ENCODE peak calls at places on chromosomes 5 and 9, in four cellular contexts. R, D, O and G are unnamed samples.
A peak's percentile ranks its signal among the peaks of the same experiment; 100 is the strongest.

GRCh38 chr9:136255896-136256890 is 10.6 kb upstream of the QSOX2 start:
- DNase-seq in D (no peak), O (no peak), R (no peak), G (peak; percentile 64)

GRCh38 chr9:20041717-20042116 is 252.9 kb upstream of the SLC24A2 start:
- DNase-seq in R (no peak), O (no peak), D (no peak), G (no peak)

GRCh38 chr5:42250-42649 is 49.7 kb upstream of the PLEKHG4B start:
- DNase-seq in O (no peak), R (no peak), D (no peak), G (no peak)

GRCh38 chr5:133846478-133847226 is 121.8 kb downstream of the C5orf15 start:
- DNase-seq in R (no peak), O (no peak), D (no peak), G (no peak)

GRCh38 chr5:61732376-61732775 is 400.3 kb downstream of the ZSWIM6 start:
- DNase-seq in R (peak; percentile 54), O (no peak), D (no peak), G (peak; percentile 60)

GRCh38 chr5:62266573-62266972 is 39.4 kb upstream of the KIF2A start:
- DNase-seq in D (no peak), R (no peak), O (no peak), G (no peak)

GRCh38 chr5:110267714-110268113 is 458.8 kb downstream of the TMEM232 start:
- DNase-seq in D (no peak), R (no peak), O (no peak), G (no peak)

GRCh38 chr9:123000371-123001068 is 32.9 kb upstream of the GPR21 start:
- DNase-seq in O (no peak), D (no peak), R (no peak), G (no peak)

GRCh38 chr5:110757118-110757729 is 18.4 kb downstream of the SLC25A46 start:
- DNase-seq in R (no peak), D (no peak), O (no peak), G (no peak)

GRCh38 chr5:3101561-3101960 is 350.1 kb upstream of the IRX2 start:
- DNase-seq in D (no peak), R (no peak), O (no peak), G (no peak)
- H3K4me1 ChIP-seq in D (no peaks in the 10 kb centered on the region), R (no peaks in the 10 kb centered on the region), O (no peaks in the 10 kb centered on the region), G (no peaks in the 10 kb centered on the region)

DNA sequence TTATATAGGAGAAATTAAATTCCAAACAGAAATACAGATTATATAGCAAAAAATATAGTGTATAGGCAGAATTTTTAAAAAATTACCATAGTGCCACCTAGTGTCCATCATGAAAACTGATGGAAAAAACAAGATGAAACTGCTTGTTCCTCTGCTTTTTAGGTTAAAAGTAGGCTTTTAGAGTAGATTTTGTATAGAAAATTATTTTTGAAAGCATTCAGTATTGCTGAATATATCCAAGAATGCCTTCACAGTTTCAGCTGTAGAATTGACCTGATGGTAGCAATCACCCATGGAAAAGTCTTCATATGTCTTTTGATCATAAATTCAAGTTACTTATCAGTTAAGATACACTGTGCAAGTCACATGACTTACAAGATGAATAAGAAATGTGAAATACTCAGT is 19.7 kb downstream of the RIOK2 start:
- DNase-seq in D (no peak), O (no peak), R (no peak), G (no peak)
- TF ChIP-seq CTCF in D (no peak), O (peak; percentile 47), R (peak; percentile 27), G (peak; percentile 30)

GRCh38 chr9:128415222-128415621 is 5.4 kb upstream of the CERCAM start:
- DNase-seq in O (no peak), D (no peak), R (no peak), G (no peak)

GRCh38 chr9:128416432-128417019 is 4.1 kb upstream of the CERCAM start:
- DNase-seq in O (no peak), D (no peak), R (no peak), G (no peak)

GRCh38 chr9:128414461-128414860 is 6.2 kb upstream of the CERCAM start:
- DNase-seq in R (no peak), D (no peak), O (no peak), G (no peak)

GRCh38 chr9:128419061-128419925 is 1.4 kb upstream of the CERCAM start:
- DNase-seq in D (no peak), O (no peak), R (no peak), G (no peak)

DNA sequence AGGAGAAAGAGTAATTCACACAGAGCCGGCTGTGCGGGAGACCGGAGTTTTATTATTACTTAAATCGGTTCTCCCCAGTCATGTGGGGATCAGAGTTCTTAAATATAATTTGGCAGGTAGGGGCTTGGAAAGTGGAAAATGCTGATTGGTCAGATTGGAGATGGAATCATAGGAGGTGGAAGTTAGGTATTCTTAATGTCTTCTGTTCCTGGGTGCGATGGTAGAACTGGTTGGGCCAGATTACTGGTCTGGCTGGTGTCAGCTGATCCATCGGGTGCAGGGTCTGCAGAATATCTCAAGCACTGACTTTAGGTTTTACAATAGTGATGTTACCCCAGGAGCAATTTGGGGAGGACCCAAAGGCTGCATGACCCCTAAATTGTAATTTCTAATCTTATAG is 4.6 kb upstream of the CERCAM start:
- DNase-seq in O (no peak), D (no peak), R (no peak), G (no peak)
- TF ChIP-seq EP300 in O (no peak), D (no peak), R (no peak), G (no peak)

DNA sequence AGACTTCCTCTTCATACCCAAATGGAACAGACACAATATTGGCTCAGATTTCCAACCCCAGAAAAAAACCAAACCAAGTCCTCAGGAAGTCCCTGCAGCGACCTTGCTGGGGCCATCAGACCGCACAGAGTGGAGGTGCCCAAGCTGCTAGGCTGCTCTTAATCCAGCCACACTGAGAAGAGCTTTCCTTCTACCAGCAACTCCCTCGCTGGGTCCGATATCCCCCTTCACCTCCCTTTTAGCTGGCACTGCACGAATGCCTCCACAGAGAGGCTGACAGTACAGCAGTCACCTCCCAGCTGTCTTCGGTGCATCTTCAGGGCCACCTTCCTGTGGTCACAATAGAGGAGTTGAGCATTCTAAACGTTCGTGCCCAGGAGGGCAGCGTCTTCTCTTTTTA is 5.8 kb downstream of the NAIF1 start:
- DNase-seq in R (no peak), O (no peak), D (no peak), G (no peak)
- H3K4me1 ChIP-seq in R (peaks cover 16% of the 10 kb centered on the region), O (peaks cover 37% of the 10 kb centered on the region), D (peaks cover 21% of the 10 kb centered on the region), G (peaks cover 61% of the 10 kb centered on the region)

DNA sequence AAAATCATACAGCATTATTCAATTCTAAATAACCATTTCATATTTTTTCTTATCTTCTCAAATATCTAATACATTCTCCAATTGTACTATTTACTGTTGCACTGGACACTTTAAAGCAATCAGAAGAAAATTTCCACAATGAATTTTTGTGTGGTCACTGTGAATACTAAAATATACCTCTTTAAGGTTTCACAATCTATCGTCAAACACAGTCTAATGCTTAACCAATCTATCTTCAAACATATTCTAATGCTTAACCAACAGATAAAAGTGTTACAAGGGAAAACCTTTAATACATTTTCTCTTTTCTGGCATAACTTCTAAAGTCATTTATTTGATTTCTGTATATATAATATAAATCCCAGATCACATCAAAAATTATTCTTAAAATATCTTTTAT is 2035.5 kb upstream of the CDH6 start:
- DNase-seq in D (no peak), O (no peak), R (no peak), G (no peak)
- TF ChIP-seq CTCF in D (no peak), O (no peak), R (no peak), G (no peak)

DNA sequence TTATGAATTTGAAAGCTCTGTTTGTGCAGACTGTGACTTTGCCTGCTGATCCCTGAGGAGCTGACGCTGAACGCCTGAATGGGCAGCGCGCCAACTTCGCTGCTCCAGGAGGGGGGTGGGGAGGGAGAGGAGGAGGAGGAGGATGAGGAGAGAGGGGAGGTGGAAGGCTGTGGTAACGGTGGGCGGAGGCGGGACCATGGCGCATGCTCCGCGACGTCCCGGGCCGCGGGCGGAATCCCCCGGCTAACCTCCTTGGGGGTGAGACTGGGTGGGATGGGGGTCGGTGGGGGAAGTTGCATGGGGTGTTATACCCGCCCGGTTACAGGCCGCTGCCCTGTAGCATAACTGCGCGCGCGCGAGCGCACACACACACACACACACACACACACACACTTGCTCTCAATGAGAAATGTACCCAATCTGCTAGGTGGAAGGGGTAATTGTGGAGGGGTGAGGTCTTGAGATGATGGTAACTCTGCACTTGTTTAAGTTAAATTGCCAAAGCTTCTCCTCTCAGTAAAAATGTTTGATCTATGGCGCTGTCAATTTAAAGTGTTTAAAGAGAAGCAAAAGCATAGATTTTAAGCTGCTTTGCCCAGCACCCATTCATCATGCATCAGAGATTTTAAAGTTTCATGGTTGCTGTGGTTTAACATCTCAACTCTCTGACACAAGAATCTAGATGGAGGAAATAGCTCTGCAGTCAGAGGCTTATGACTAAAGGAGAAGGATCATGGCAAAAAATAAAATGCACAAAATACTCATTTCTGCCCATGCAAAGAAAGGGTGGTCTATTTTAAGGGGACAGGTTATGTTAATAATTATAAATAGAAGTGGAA is 76.6 kb upstream of the TBCA start:
- DNase-seq in O (no peak), D (no peak), R (peak; percentile 62), G (peak; percentile 85)
- TF ChIP-seq EP300 in O (no peak), D (no peak), R (no peak), G (no peak)

GRCh38 chr5:5419291-5420210 is 2.9 kb upstream of the ICE1 start:
- DNase-seq in R (peak; percentile 42), D (no peak), O (no peak), G (no peak)
- H3K4me1 ChIP-seq in R (peaks cover 12% of the 10 kb centered on the region), D (peaks cover 23% of the 10 kb centered on the region), O (peaks cover 21% of the 10 kb centered on the region), G (peaks cover 25% of the 10 kb centered on the region)

DNA sequence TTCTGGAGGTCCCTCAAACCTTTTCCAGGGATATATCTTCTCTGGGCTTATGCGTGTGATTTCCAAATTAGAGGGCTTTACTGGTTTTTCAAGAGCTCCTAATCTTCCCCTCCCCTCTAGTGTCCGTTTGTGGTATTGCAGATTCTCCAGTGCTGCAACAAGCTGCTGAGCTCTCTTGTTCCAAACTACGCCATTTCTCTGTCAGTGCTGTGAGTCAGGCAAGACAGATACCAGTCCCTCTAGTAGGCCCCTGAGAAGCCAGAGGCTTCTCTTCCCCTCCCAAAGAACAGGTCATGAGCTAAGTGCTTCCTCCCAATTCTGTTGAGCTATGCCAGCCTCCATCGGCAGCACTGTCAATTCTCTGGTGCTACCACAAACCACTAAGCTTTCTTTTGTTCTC is 149.5 kb downstream of the FANCC start:
- DNase-seq in O (no peak), R (no peak), D (peak; percentile 60), G (no peak)
- TF ChIP-seq CTCF in O (peak; percentile 63), R (no peak), D (no peak), G (peak; percentile 69)

GRCh38 chr5:176608142-176608705 is 1.7 kb downstream of the GPRIN1 start:
- DNase-seq in D (no peak), R (no peak), O (no peak), G (no peak)

GRCh38 chr5:176611435-176611834 is 1.5 kb upstream of the GPRIN1 start:
- DNase-seq in O (peak; percentile 38), D (peak; percentile 71), R (peak; percentile 84), G (peak; percentile 42)

GRCh38 chr5:176608937-176609723 is 826 bp downstream of the GPRIN1 start:
- DNase-seq in D (no peak), R (no peak), O (no peak), G (no peak)

GRCh38 chr5:176610430-176610763 is 441 bp upstream of the GPRIN1 start:
- DNase-seq in R (no peak), O (no peak), D (no peak), G (no peak)

GRCh38 chr5:176609724-176610429 is at the start of gene GPRIN1:
- DNase-seq in O (no peak), D (peak; percentile 48), R (no peak), G (peak; percentile 94)
- TF ChIP-seq EP300 in O (no peak), D (no peak), R (no peak), G (no peak)

DNA sequence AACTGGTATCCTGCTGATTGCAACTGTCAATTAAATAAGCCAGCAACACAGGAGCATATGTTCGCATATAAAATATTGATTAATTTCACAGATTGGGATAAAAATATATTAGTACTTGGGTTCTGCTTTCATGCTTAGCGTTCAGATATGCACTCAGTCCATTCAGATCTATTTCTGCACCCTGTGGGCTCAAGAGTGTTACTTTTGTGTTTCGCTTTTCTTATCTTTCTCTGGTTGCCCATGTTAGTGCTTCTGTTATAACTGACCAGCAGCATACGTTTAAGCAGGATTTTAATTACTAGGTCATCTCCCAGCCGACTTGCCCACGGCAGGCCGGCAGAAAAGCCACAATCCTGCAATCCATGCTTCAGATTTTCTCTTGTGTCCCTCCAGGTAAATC is 289.1 kb downstream of the EBF1 start:
- DNase-seq in D (no peak), O (no peak), R (no peak), G (no peak)
- H3K4me1 ChIP-seq in D (no peaks in the 10 kb centered on the region), O (peaks cover 4% of the 10 kb centered on the region), R (no peaks in the 10 kb centered on the region), G (no peaks in the 10 kb centered on the region)